ENCODE peak calls at places on chromosomes 2 and 18, in seven cellular contexts. A is neuronal stem cell, L is IMR-90, U is mesendoderm, T is trophoblast cell, S is mesenchymal stem cell, G is H1. Z is an unnamed sample.

GRCh38 chr2:234436482-234436837 is 60.4 kb downstream of the ARL4C start:
- DNase-seq in A (no peak), L (no peak), G (no peak), T (no peak), U (no peak), S (no peak), Z (no peak)

GRCh38 chr2:214410128-214410775 is 602 bp upstream of the VWC2L start:
- DNase-seq in G (no peak), A (no peak), T (no peak), L (no peak), S (no peak), U (no peak), Z (no peak)

GRCh38 chr2:72627059-72627458 is 198.8 kb downstream of the EXOC6B start:
- DNase-seq in T (no peak), G (no peak), A (no peak), L (no peak), U (no peak), S (no peak), Z (no peak)

GRCh38 chr2:113910110-113910717 is 20.3 kb downstream of the ACTR3 start:
- DNase-seq in G (no peak), A (no peak), S (peak; percentile 49), L (peak; percentile 19), U (peak; percentile 74), T (no peak), Z (no peak)

GRCh38 chr2:112181571-112182290 is 43.5 kb downstream of the FBLN7 start:
- DNase-seq in S (no peak), G (peak; percentile 69), U (peak; percentile 16), T (no peak), L (no peak), A (no peak), Z (peak; percentile 64)

GRCh38 chr2:128783896-128784295 is 465.2 kb upstream of the HS6ST1 start:
- DNase-seq in T (no peak), G (no peak), A (no peak), U (no peak), S (no peak), L (no peak), Z (peak; percentile 10)

GRCh38 chr2:112803691-112804521 is 19.6 kb upstream of the IL1A start:
- DNase-seq in U (no peak), S (peak; percentile 93), T (peak; percentile 46), G (no peak), L (peak; percentile 94), A (no peak), Z (no peak)

GRCh38 chr18:43888601-43889000 is 611.3 kb upstream of the SYT4 start:
- DNase-seq in L (no peak), A (no peak), G (no peak), S (no peak), T (no peak), U (no peak), Z (no peak)

GRCh38 chr18:8519102-8519501 is 90.1 kb upstream of the RAB12 start:
- DNase-seq in L (no peak), A (no peak), S (no peak), T (no peak), G (no peak), U (no peak), Z (no peak)

GRCh38 chr2:126761981-126762878 is 106.3 kb downstream of the GYPC start:
- DNase-seq in G (no peak), T (no peak), S (no peak), U (no peak), L (no peak), A (no peak), Z (no peak)

GRCh38 chr2:43139996-43140621 is 86.3 kb downstream of the ZFP36L2 start:
- DNase-seq in T (no peak), U (no peak), S (peak; percentile 36), L (no peak), G (no peak), A (no peak), Z (no peak)

GRCh38 chr2:128451084-128451483 is 132.4 kb upstream of the HS6ST1 start:
- DNase-seq in G (peak; percentile 37), T (no peak), A (no peak), L (no peak), S (no peak), U (no peak), Z (peak; percentile 8)

GRCh38 chr2:36568533-36569246 is 29.3 kb downstream of the FEZ2 start:
- DNase-seq in L (peak; percentile 66), T (no peak), A (no peak), U (no peak), G (no peak), S (peak; percentile 54), Z (no peak)

GRCh38 chr2:170222298-170222697 is 44.4 kb downstream of the MYO3B start:
- DNase-seq in U (peak; percentile 59), G (no peak), L (peak; percentile 43), A (no peak), T (no peak), S (peak; percentile 37), Z (peak; percentile 47)

GRCh38 chr2:78535395-78535794 is 490.1 kb upstream of the REG3G start:
- DNase-seq in U (no peak), G (no peak), S (no peak), L (no peak), A (no peak), T (no peak), Z (no peak)

GRCh38 chr2:15588329-15588919 is 3.2 kb upstream of the DDX1 start:
- DNase-seq in S (peak; percentile 68), L (peak; percentile 54), A (peak; percentile 51), T (no peak), U (peak; percentile 67), G (peak; percentile 81), Z (peak; percentile 52)

GRCh38 chr2:132416080-132416911 is at the start of gene GPR39:
- DNase-seq in S (peak; percentile 98), A (peak; percentile 48), T (peak; percentile 91), L (peak; percentile 96), G (peak; percentile 75), U (peak; percentile 96), Z (peak; percentile 88)

GRCh38 chr18:32956591-32957310 is 183.9 kb upstream of the KLHL14 start:
- DNase-seq in A (no peak), U (peak; percentile 19), L (peak; percentile 18), G (no peak), S (peak; percentile 48), T (no peak), Z (peak; percentile 29)

GRCh38 chr2:43958397-43959275 is 37.2 kb downstream of the LRPPRC start:
- DNase-seq in A (no peak), G (no peak), L (no peak), T (peak; percentile 2), S (no peak), U (no peak), Z (no peak)

GRCh38 chr2:217990389-217990788 is 12.4 kb downstream of the TNS1 start:
- DNase-seq in U (no peak), L (no peak), G (no peak), A (no peak), S (no peak), T (no peak), Z (no peak)

GRCh38 chr2:229443141-229443540 is 172.1 kb upstream of the PID1 start:
- DNase-seq in L (no peak), T (no peak), U (no peak), A (no peak), G (no peak), S (no peak), Z (no peak)

DNA sequence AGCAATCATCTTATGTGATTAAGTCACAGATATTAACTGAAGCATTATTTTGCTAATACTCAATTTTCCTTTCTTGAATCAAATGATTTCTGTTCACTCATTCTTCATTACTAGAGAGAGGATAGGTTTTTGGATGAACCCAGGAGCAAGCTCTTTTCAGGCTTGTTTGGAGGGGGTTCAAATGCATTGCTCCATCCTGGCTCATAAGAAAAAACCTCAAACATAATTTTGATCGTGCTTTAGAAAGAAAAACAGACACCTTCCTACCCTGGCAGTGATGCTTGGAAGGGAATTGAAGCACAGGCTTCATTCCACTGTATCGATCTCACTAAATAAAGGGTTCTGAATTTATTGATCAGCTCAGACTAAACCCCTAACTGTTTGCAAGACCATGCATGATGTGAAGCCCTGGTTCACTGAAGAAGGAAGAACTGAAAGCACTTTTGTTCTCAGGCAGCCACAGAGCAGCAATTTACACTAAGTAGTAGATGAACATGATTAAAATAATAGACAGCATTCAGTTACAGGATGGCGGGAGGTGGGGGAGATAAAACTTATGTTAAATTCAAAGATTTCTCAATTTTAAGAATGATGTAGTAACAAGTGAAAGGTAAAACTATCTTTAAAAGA is 53.4 kb downstream of the CDH2 start:
- DNase-seq in T (no peak), L (no peak), A (no peak), U (no peak), S (no peak), G (no peak), Z (no peak)
- H3K9ac ChIP-seq in T (no peak overlapping the region), L (no peak overlapping the region), A (no peak overlapping the region), U (no peak overlapping the region), S (peak overlapping the region; percentile 55), G (no peak overlapping the region), Z (no peak overlapping the region)

GRCh38 chr18:61398961-61399632 is 65.9 kb downstream of the CDH20 start:
- DNase-seq in L (peak; percentile 65), G (no peak), S (no peak), U (no peak), A (no peak), T (no peak), Z (no peak)
- H3K18ac ChIP-seq in L (no peak overlapping the region), G (no peak overlapping the region), S (no peak overlapping the region), U (no peak overlapping the region), A (no peak overlapping the region), T (no peak overlapping the region), Z (no peak overlapping the region)

GRCh38 chr2:17644997-17645715 is 104.7 kb downstream of the VSNL1 start:
- DNase-seq in S (peak; percentile 22), L (peak; percentile 41), U (no peak), T (no peak), G (no peak), A (no peak), Z (no peak)

GRCh38 chr2:17646096-17646554 is 105.6 kb downstream of the VSNL1 start:
- DNase-seq in G (no peak), S (peak; percentile 87), U (peak; percentile 81), A (peak; percentile 38), L (peak; percentile 88), T (peak; percentile 71), Z (no peak)

GRCh38 chr2:17638181-17638743 is 97.8 kb downstream of the VSNL1 start:
- DNase-seq in G (no peak), U (no peak), T (no peak), S (no peak), L (no peak), A (no peak), Z (no peak)

GRCh38 chr2:17646838-17647701 is 106.5 kb downstream of the SMC6 start:
- DNase-seq in A (no peak), S (no peak), G (no peak), L (no peak), U (no peak), T (no peak), Z (no peak)

DNA sequence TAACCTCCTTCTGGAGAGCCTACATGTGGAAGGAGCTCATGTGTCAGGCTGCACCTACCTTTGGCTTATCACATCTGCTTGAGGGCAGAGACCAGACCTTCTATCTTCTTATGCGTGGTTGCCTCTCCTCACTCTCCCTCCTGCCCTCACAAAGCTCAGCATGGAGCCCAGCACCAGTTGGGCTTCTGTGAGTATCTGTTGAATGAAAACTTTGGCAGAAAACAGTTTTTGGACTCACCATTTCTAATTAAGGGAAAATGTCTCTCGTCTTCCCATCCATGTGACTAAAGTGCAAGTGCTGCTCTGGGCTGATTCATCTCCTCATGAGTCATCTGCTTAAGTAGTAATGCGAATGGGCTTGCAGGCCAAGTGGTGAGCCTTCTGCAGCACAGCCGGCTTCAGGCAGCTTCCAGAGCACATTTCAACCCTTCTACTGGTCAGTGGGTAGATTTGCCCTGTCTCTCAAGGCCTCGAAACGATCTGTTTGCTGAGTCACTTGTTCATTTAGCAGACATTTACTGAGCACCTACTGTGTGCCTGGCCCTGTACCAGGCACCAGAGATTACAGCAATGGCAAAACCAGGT is 102.6 kb downstream of the VSNL1 start:
- DNase-seq in T (peak; percentile 47), U (peak; percentile 85), G (peak; percentile 36), L (peak; percentile 98), A (no peak), S (peak; percentile 95), Z (no peak)
- H3K9ac ChIP-seq in T (no peak overlapping the region), U (no peak overlapping the region), G (no peak overlapping the region), L (peak overlapping the region; percentile 37), A (no peak overlapping the region), S (peak overlapping the region; percentile 64), Z (no peak overlapping the region)

GRCh38 chr2:100107911-100108647 is 34.3 kb downstream of the AFF3 start:
- DNase-seq in T (no peak), G (no peak), S (peak; percentile 9), L (no peak), U (no peak), A (no peak), Z (no peak)
- H3K18ac ChIP-seq in T (no peak overlapping the region), G (no peak overlapping the region), S (no peak overlapping the region), L (no peak overlapping the region), U (no peak overlapping the region), A (no peak overlapping the region), Z (no peak overlapping the region)